ENCODE peak calls at places on chromosomes 1 and 21, in six cellular contexts. One of them, this sample, is unnamed.

GRCh38 chr1:52037402-52037814 is 3.8 kb upstream of the KTI12 start:
- DNase-seq in ureter: no peak
- DNase-seq in IMR-90: peak
- DNase-seq in adrenal gland: no peak
- DNase-seq in PC-9: no peak
- DNase-seq in amygdala: no peak
- DNase-seq in this sample: no peak

GRCh38 chr1:229579101-229579651 is 20.7 kb upstream of the ABCB10 start:
- DNase-seq in amygdala: peak
- DNase-seq in IMR-90: peak
- DNase-seq in PC-9: no peak
- DNase-seq in adrenal gland: peak
- DNase-seq in ureter: no peak
- DNase-seq in this sample: no peak

GRCh38 chr1:204992499-204992898 is 50.5 kb upstream of the CNTN2 start:
- DNase-seq in ureter: no peak
- DNase-seq in amygdala: no peak
- DNase-seq in PC-9: no peak
- DNase-seq in adrenal gland: no peak
- DNase-seq in IMR-90: no peak
- DNase-seq in this sample: no peak

GRCh38 chr1:203491664-203492485 is 2.1 kb upstream of the OPTC start:
- DNase-seq in PC-9: no peak
- DNase-seq in ureter: no peak
- DNase-seq in IMR-90: no peak
- DNase-seq in amygdala: no peak
- DNase-seq in adrenal gland: no peak
- DNase-seq in this sample: no peak

GRCh38 chr1:11523261-11523660 is 44.3 kb downstream of the DISP3 start:
- DNase-seq in IMR-90: no peak
- DNase-seq in adrenal gland: no peak
- DNase-seq in ureter: no peak
- DNase-seq in PC-9: no peak
- DNase-seq in amygdala: no peak
- DNase-seq in this sample: no peak

GRCh38 chr1:27216466-27216865 is 18.0 kb upstream of the WDTC1 start:
- DNase-seq in amygdala: no peak
- DNase-seq in IMR-90: no peak
- DNase-seq in ureter: no peak
- DNase-seq in PC-9: no peak
- DNase-seq in adrenal gland: no peak
- DNase-seq in this sample: no peak

GRCh38 chr1:43783096-43783670 is 75.8 kb downstream of the ST3GAL3 start:
- DNase-seq in amygdala: no peak
- DNase-seq in ureter: no peak
- DNase-seq in IMR-90: no peak
- DNase-seq in adrenal gland: no peak
- DNase-seq in PC-9: no peak
- DNase-seq in this sample: no peak

GRCh38 chr1:61853545-61853944 is 111.3 kb downstream of the PATJ start:
- DNase-seq in adrenal gland: no peak
- DNase-seq in PC-9: no peak
- DNase-seq in IMR-90: peak
- DNase-seq in ureter: no peak
- DNase-seq in amygdala: no peak
- DNase-seq in this sample: no peak

GRCh38 chr1:110463695-110464094 is 12.7 kb downstream of the PROK1 start:
- DNase-seq in amygdala: no peak
- DNase-seq in adrenal gland: no peak
- DNase-seq in IMR-90: peak
- DNase-seq in PC-9: no peak
- DNase-seq in ureter: no peak
- DNase-seq in this sample: no peak

GRCh38 chr21:36965720-36966065 is 776 bp downstream of the HLCS start:
- DNase-seq in PC-9: no peak
- DNase-seq in amygdala: no peak
- DNase-seq in adrenal gland: no peak
- DNase-seq in ureter: no peak
- DNase-seq in IMR-90: no peak
- DNase-seq in this sample: no peak

GRCh38 chr1:232445361-232446106 is 184.4 kb downstream of the SIPA1L2 start:
- DNase-seq in IMR-90: peak
- DNase-seq in adrenal gland: no peak
- DNase-seq in amygdala: no peak
- DNase-seq in ureter: no peak
- DNase-seq in PC-9: no peak
- DNase-seq in this sample: peak